ENCODE peak calls at places on chromosome 17, in six cellular contexts. One of them, this sample, is unnamed.

GRCh38 chr17:58535431-58535830 is 21.0 kb upstream of the MTMR4 start:
- DNase-seq in WTC11: no peak
- DNase-seq in ACHN: peak
- DNase-seq in Caki2: no peak
- DNase-seq in NCI-H748 treated with DMSO at 0.1 percent for 48 hours: no peak
- DNase-seq in hepatocyte: no peak
- DNase-seq in this sample: no peak

GRCh38 chr17:44348234-44348987 is 3.3 kb downstream of the GRN start:
- DNase-seq in WTC11: no peak
- DNase-seq in ACHN: peak
- DNase-seq in Caki2: peak
- DNase-seq in NCI-H748 treated with DMSO at 0.1 percent for 48 hours: no peak
- DNase-seq in hepatocyte: no peak
- DNase-seq in this sample: peak

GRCh38 chr17:36657763-36658490 is 56.5 kb downstream of the MRM1 start:
- DNase-seq in WTC11: peak
- DNase-seq in ACHN: peak
- DNase-seq in Caki2: no peak
- DNase-seq in NCI-H748 treated with DMSO at 0.1 percent for 48 hours: no peak
- DNase-seq in hepatocyte: peak
- DNase-seq in this sample: peak

GRCh38 chr17:57948555-57949420 is 6.4 kb downstream of the CUEDC1 start:
- DNase-seq in WTC11: no peak
- DNase-seq in ACHN: peak
- DNase-seq in Caki2: peak
- DNase-seq in NCI-H748 treated with DMSO at 0.1 percent for 48 hours: no peak
- DNase-seq in hepatocyte: peak
- DNase-seq in this sample: no peak

GRCh38 chr17:28416703-28417311 is 10.8 kb upstream of the SLC46A1 start:
- DNase-seq in WTC11: peak
- DNase-seq in ACHN: peak
- DNase-seq in Caki2: peak
- DNase-seq in NCI-H748 treated with DMSO at 0.1 percent for 48 hours: peak
- DNase-seq in hepatocyte: peak
- DNase-seq in this sample: peak

GRCh38 chr17:65228734-65229390 is 91.7 kb downstream of the RGS9 start:
- DNase-seq in WTC11: no peak
- DNase-seq in ACHN: no peak
- DNase-seq in Caki2: peak
- DNase-seq in NCI-H748 treated with DMSO at 0.1 percent for 48 hours: peak
- DNase-seq in hepatocyte: peak
- DNase-seq in this sample: peak

GRCh38 chr17:72270530-72270929 is 149.7 kb downstream of the SOX9 start:
- DNase-seq in WTC11: no peak
- DNase-seq in ACHN: no peak
- DNase-seq in Caki2: no peak
- DNase-seq in NCI-H748 treated with DMSO at 0.1 percent for 48 hours: peak
- DNase-seq in hepatocyte: no peak
- DNase-seq in this sample: no peak

GRCh38 chr17:32673964-32674363 is 187.2 kb downstream of the CDK5R1 start:
- DNase-seq in WTC11: no peak
- DNase-seq in ACHN: no peak
- DNase-seq in Caki2: no peak
- DNase-seq in NCI-H748 treated with DMSO at 0.1 percent for 48 hours: no peak
- DNase-seq in hepatocyte: no peak
- DNase-seq in this sample: no peak

GRCh38 chr17:80339731-80340456 is 75.1 kb upstream of the ENDOV start:
- DNase-seq in WTC11: no peak
- DNase-seq in ACHN: no peak
- DNase-seq in Caki2: no peak
- DNase-seq in NCI-H748 treated with DMSO at 0.1 percent for 48 hours: no peak
- DNase-seq in hepatocyte: no peak
- DNase-seq in this sample: no peak

GRCh38 chr17:32256012-32256694 is 9.5 kb upstream of the RHBDL3 start:
- DNase-seq in WTC11: no peak
- DNase-seq in ACHN: no peak
- DNase-seq in Caki2: no peak
- DNase-seq in NCI-H748 treated with DMSO at 0.1 percent for 48 hours: no peak
- DNase-seq in hepatocyte: no peak
- DNase-seq in this sample: no peak

GRCh38 chr17:14579716-14580115 is 278.8 kb downstream of the HS3ST3B1 start:
- DNase-seq in WTC11: no peak
- DNase-seq in ACHN: no peak
- DNase-seq in Caki2: no peak
- DNase-seq in NCI-H748 treated with DMSO at 0.1 percent for 48 hours: no peak
- DNase-seq in hepatocyte: no peak
- DNase-seq in this sample: no peak

GRCh38 chr17:63035271-63035670 is 69.2 kb downstream of the TANC2 start:
- DNase-seq in WTC11: no peak
- DNase-seq in ACHN: peak
- DNase-seq in Caki2: no peak
- DNase-seq in NCI-H748 treated with DMSO at 0.1 percent for 48 hours: no peak
- DNase-seq in hepatocyte: no peak
- DNase-seq in this sample: no peak

GRCh38 chr17:80970044-80970761 is 21.4 kb upstream of the CHMP6 start:
- DNase-seq in WTC11: peak
- DNase-seq in ACHN: peak
- DNase-seq in Caki2: no peak
- DNase-seq in NCI-H748 treated with DMSO at 0.1 percent for 48 hours: no peak
- DNase-seq in hepatocyte: peak
- DNase-seq in this sample: peak

GRCh38 chr17:81158688-81159590 is 6.4 kb upstream of the PVALEF start:
- DNase-seq in WTC11: no peak
- DNase-seq in ACHN: no peak
- DNase-seq in Caki2: no peak
- DNase-seq in NCI-H748 treated with DMSO at 0.1 percent for 48 hours: no peak
- DNase-seq in hepatocyte: no peak
- DNase-seq in this sample: no peak

GRCh38 chr17:7023576-7024401 is 939 bp downstream of the BCL6B start:
- DNase-seq in WTC11: peak
- DNase-seq in ACHN: no peak
- DNase-seq in Caki2: no peak
- DNase-seq in NCI-H748 treated with DMSO at 0.1 percent for 48 hours: no peak
- DNase-seq in hepatocyte: peak
- DNase-seq in this sample: peak

GRCh38 chr17:1621273-1621954 is 7.2 kb downstream of the SLC43A2 start:
- DNase-seq in WTC11: no peak
- DNase-seq in ACHN: no peak
- DNase-seq in Caki2: no peak
- DNase-seq in NCI-H748 treated with DMSO at 0.1 percent for 48 hours: no peak
- DNase-seq in hepatocyte: peak
- DNase-seq in this sample: no peak

GRCh38 chr17:62592305-62593099 is 35.0 kb upstream of the MRC2 start:
- DNase-seq in WTC11: no peak
- DNase-seq in ACHN: no peak
- DNase-seq in Caki2: no peak
- DNase-seq in NCI-H748 treated with DMSO at 0.1 percent for 48 hours: no peak
- DNase-seq in hepatocyte: no peak
- DNase-seq in this sample: no peak

GRCh38 chr17:34758747-34759146 is 179.4 kb downstream of the TMEM132E start:
- DNase-seq in WTC11: no peak
- DNase-seq in ACHN: no peak
- DNase-seq in Caki2: no peak
- DNase-seq in NCI-H748 treated with DMSO at 0.1 percent for 48 hours: no peak
- DNase-seq in hepatocyte: no peak
- DNase-seq in this sample: no peak